ENCODE peak calls at places on chromosomes 2 and 18, in five cellular contexts. K is AG09309, C is psoas muscle, G is tibial artery, L is H7. P is an unnamed sample.
A peak's percentile ranks its signal among the peaks of the same experiment; 100 is the strongest.

GRCh38 chr2:88563134-88563533 is 64.1 kb downstream of the EIF2AK3 start:
- DNase-seq in K (no peak), C (no peak), G (no peak), L (no peak), P (no peak)

GRCh38 chr2:231068525-231069222 is 12.0 kb downstream of the PSMD1 start:
- DNase-seq in K (no peak), C (no peak), G (no peak), L (no peak), P (no peak)

GRCh38 chr2:233754872-233755611 is 5.0 kb upstream of the UGT1A1 start:
- DNase-seq in K (no peak), C (no peak), G (no peak), L (no peak), P (no peak)

GRCh38 chr2:38113999-38114708 is 38.2 kb upstream of the CYP1B1 start:
- DNase-seq in K (no peak), C (no peak), G (no peak), L (no peak), P (no peak)

GRCh38 chr2:158997037-158997785 is 28.8 kb downstream of the TANC1 start:
- DNase-seq in K (no peak), C (no peak), G (no peak), L (no peak), P (no peak)

GRCh38 chr2:23593396-23594078 is 208.6 kb downstream of the KLHL29 start:
- DNase-seq in K (no peak), C (no peak), G (no peak), L (no peak), P (no peak)

GRCh38 chr2:186551323-186552050 is 38.4 kb upstream of the ITGAV start:
- DNase-seq in K (no peak), C (no peak), G (no peak), L (no peak), P (peak; percentile 42)

GRCh38 chr2:133642831-133643230 is 74.6 kb upstream of the NCKAP5 start:
- DNase-seq in K (no peak), C (no peak), G (no peak), L (no peak), P (peak; percentile 64)

GRCh38 chr2:31140151-31140550 is 1.9 kb upstream of the GALNT14 start:
- DNase-seq in K (no peak), C (no peak), G (no peak), L (no peak), P (no peak)

GRCh38 chr2:180056367-180057118 is 49.4 kb upstream of the CWC22 start:
- DNase-seq in K (no peak), C (no peak), G (no peak), L (peak; percentile 12), P (no peak)

GRCh38 chr18:11999431-11999830 is 18.1 kb downstream of the IMPA2 start:
- DNase-seq in K (no peak), C (peak; percentile 41), G (no peak), L (no peak), P (no peak)

GRCh38 chr2:73999881-74000597 is 15.3 kb downstream of the TET3 start:
- DNase-seq in K (no peak), C (no peak), G (no peak), L (no peak), P (no peak)

GRCh38 chr2:238882083-238882755 is 34.3 kb downstream of the TWIST2 start:
- DNase-seq in K (no peak), C (no peak), G (no peak), L (no peak), P (no peak)

GRCh38 chr2:80363330-80363729 is 58.8 kb upstream of the LRRTM1 start:
- DNase-seq in K (no peak), C (no peak), G (no peak), L (no peak), P (no peak)

GRCh38 chr2:74740395-74741075 is 86.5 kb downstream of the SEMA4F start:
- DNase-seq in K (peak; percentile 89), C (peak; percentile 77), G (peak; percentile 56), L (no peak), P (peak; percentile 94)

GRCh38 chr2:52572469-52572894 is 1195.1 kb upstream of the CHAC2 start:
- DNase-seq in K (no peak), C (no peak), G (no peak), L (peak; percentile 11), P (no peak)

GRCh38 chr18:59180150-59180845 is 39.7 kb upstream of the GRP start:
- DNase-seq in K (peak; percentile 48), C (no peak), G (no peak), L (no peak), P (peak; percentile 34)

GRCh38 chr2:217890445-217890844 is 112.3 kb downstream of the TNS1 start:
- DNase-seq in K (peak; percentile 91), C (peak; percentile 82), G (peak; percentile 87), L (no peak), P (peak; percentile 61)

GRCh38 chr2:14960686-14961324 is 328.3 kb downstream of the LRATD1 start:
- DNase-seq in K (no peak), C (no peak), G (no peak), L (peak; percentile 5), P (no peak)

GRCh38 chr2:238638100-238638981 is 209.5 kb upstream of the TWIST2 start:
- DNase-seq in K (no peak), C (no peak), G (no peak), L (no peak), P (no peak)

GRCh38 chr2:134549104-134549503 is 169.7 kb downstream of the TMEM163 start:
- DNase-seq in K (peak; percentile 24), C (no peak), G (no peak), L (no peak), P (peak; percentile 2)

GRCh38 chr2:240287011-240287410 is 146.6 kb upstream of the OTOS start:
- DNase-seq in K (no peak), C (peak; percentile 44), G (no peak), L (peak; percentile 43), P (no peak)

GRCh38 chr2:17863539-17863938 is 14.9 kb upstream of the KCNS3 start:
- DNase-seq in K (no peak), C (no peak), G (no peak), L (no peak), P (no peak)

GRCh38 chr18:73785276-73785675 is 362.4 kb downstream of the FBXO15 start:
- DNase-seq in K (peak; percentile 67), C (no peak), G (no peak), L (no peak), P (no peak)

DNA sequence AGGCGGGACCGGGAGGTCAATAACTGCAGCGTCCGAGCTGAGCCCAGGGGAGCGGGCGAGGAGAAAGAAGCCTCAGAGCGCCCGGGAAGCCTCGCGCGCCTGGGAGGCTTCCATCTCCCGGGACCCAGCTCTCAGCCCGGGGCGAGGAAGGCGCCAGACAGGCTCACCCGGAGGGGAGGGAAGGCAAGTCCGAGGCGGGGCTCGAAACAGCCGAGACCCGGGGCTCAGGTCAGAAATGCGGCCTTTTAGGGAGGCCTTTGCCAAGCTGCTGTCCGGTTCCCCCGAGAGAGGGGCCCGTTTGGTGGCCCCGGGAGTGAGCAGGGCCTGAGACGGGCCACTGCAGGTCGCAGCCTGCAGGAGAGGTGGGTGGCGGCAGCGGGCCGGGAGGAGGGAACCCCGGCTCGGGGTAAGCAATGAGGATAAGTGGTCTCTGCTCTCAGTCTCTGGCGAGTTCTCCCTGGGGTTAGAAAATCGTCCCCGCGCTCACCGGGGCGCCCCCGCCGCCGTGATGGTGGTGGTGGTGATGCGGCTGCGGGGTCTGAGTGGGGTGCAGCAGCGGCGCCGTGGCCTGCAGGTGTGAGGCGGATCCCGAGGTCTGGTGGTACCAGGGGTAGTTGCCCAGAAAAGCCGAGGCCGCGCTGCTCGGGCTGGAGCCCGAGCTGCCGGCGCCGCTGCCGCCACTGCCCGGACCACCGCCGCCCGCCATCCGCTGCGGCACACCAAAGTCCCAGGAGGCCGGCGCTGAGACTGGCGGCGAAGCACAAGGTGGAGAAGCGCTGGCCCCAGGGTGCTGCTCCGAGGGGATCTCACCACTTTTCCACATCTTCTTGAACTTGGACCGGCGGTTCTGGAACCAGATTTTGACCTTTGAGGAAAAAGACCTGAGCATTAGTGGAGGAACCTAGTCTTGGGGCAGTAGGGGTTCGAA is 2.4 kb downstream of the DLX2 start:
- DNase-seq in K (no peak), C (no peak), G (no peak), L (peak; percentile 78), P (no peak)
- H3K4me3 ChIP-seq in K (peak overlapping the region; percentile 86), C (peak overlapping the region; percentile 5), G (no peak overlapping the region), L (no peak overlapping the region), P (peak overlapping the region; percentile 81)

DNA sequence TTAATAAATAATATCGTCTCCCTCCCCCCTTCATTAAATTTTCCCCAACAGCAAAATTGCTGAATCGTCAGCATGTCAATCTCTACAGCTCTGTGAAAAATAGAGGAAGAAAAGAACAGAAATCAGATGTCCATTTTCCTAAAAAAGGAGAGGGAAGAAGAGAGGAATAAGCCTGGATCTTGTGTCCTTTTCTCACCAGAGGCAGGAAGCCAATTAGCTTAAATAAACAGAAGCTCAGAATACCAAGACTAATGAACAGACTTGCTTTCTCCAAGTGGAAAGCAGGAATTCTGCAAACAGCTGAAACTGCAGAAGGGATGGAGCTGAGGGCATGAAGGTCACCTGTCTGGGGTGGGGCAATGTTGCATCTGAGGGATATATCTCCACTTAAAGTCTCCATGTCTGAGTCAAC is 265.7 kb downstream of the CCDC85A start:
- DNase-seq in K (no peak), C (no peak), G (no peak), L (no peak), P (no peak)
- H3K4me3 ChIP-seq in K (no peak overlapping the region), C (no peak overlapping the region), G (no peak overlapping the region), L (no peak overlapping the region), P (no peak overlapping the region)

DNA sequence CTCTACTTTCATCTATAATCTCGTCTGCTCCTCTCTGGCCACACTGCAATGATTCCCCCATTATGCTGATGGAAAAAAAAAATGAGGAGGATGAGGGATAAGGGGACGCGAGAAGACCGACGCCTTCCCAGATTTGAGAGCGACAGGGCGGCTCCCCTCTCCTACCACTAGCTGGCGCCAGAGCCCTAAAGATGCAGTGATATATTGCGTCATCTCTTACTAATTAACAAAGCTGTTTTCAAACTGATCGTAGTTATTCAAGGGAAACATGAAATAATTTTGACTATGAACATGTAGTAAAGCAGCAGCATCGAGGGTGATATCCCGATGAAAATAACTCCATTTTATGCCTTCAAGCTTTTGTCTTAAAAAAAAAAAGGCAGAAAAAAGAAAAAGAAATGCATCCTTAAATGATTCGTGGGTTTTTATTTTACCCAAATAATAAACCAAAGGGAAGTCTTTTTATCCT is 48.0 kb upstream of the HNRNPA3 start:
- DNase-seq in K (no peak), C (peak; percentile 88), G (peak; percentile 83), L (peak; percentile 68), P (no peak)
- H3K4me3 ChIP-seq in K (peak overlapping the region; percentile 37), C (peak overlapping the region; percentile 69), G (peak overlapping the region; percentile 45), L (no peak overlapping the region), P (peak overlapping the region; percentile 44)

DNA sequence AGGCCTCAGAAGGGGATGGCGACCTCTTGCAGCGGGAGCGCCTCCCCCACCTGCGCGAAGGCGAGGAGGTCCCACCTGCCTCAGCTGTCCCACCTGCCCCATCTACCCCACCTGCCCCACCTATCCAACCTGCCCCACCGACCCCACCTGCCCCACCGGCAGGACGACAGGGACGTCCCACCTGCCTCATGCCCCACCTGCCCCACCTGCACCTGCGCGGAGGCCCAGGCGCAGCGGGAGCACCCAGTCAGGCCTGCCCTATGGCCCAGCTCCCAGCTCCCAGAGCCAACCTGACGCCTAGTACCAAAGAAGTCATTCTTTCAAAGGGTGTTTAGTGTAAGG is 489.1 kb upstream of the SMIM21 start:
- DNase-seq in K (no peak), C (no peak), G (no peak), L (no peak), P (no peak)
- H3K4me3 ChIP-seq in K (no peak overlapping the region), C (peak overlapping the region; percentile 60), G (peak overlapping the region; percentile 34), L (peak overlapping the region; percentile 53), P (no peak overlapping the region)

DNA sequence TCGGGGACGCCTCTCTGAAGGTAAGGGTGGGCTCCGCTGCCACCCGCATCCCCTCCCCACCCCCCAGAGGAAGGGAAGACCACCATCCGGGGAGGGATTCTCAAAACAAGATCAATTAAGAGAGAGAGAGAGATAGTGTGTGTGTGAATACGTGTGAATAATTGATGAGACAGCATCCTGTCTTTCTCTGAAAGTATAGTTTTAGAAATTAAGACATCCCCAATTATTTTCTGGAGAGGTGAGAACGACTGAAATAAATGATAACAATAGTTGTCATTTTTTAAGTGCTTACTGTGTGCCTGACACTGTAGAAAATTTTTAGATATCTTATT is 751 bp downstream of the IL18R1 start:
- DNase-seq in K (no peak), C (no peak), G (no peak), L (no peak), P (no peak)
- H3K4me3 ChIP-seq in K (peak overlapping the region; percentile 67), C (peak overlapping the region; percentile 84), G (peak overlapping the region; percentile 59), L (peak overlapping the region; percentile 54), P (peak overlapping the region; percentile 68)

P was measured in AG04449.